ENCODE peak calls at places on chromosomes 7 and 10, in seven cellular contexts. U, S, X, L, G, Q and I are unnamed samples.

GRCh38 chr10:15137636-15138035 is 30.9 kb downstream of the NMT2 start:
- DNase-seq in L (no peak), S (peak; percentile 48), G (no peak), U (no peak), X (no peak), Q (no peak), I (no peak)

GRCh38 chr10:70500812-70501301 is 22.3 kb downstream of the PALD1 start:
- DNase-seq in X (no peak), S (no peak), Q (no peak), L (peak; percentile 64), U (no peak), G (no peak), I (no peak)

GRCh38 chr10:124419635-124420034 is 912 bp upstream of the OAT start:
- DNase-seq in S (no peak), L (no peak), U (no peak), Q (no peak), X (no peak), G (no peak), I (no peak)

GRCh38 chr10:17787087-17787942 is 21.8 kb upstream of the MRC1 start:
- DNase-seq in X (no peak), U (no peak), L (no peak), G (no peak), Q (no peak), S (peak; percentile 97), I (no peak)

GRCh38 chr10:6786579-6787031 is 206.5 kb upstream of the PRKCQ start:
- DNase-seq in U (no peak), G (no peak), S (peak; percentile 75), L (no peak), X (no peak), Q (no peak), I (no peak)

GRCh38 chr10:12351447-12351846 is 2.1 kb downstream of the CAMK1D start:
- DNase-seq in Q (no peak), S (no peak), X (no peak), G (peak; percentile 64), L (no peak), U (no peak), I (no peak)

GRCh38 chr7:122166708-122167107 is 22.7 kb upstream of the AASS start:
- DNase-seq in U (no peak), S (peak; percentile 75), G (no peak), L (no peak), Q (peak; percentile 11), X (no peak), I (no peak)

GRCh38 chr10:118173326-118173725 is 126.6 kb upstream of the RAB11FIP2 start:
- DNase-seq in U (no peak), G (no peak), X (no peak), L (no peak), S (no peak), Q (no peak), I (no peak)

GRCh38 chr7:366171-366916 is 76.4 kb downstream of the FOXL3 start:
- DNase-seq in X (no peak), L (peak; percentile 27), Q (no peak), S (no peak), G (no peak), U (no peak), I (no peak)

GRCh38 chr10:119700321-119700954 is 25.4 kb upstream of the INPP5F start:
- DNase-seq in L (no peak), G (no peak), U (no peak), S (no peak), X (no peak), Q (no peak), I (no peak)

GRCh38 chr7:2042650-2043049 is 190.1 kb downstream of the MAD1L1 start:
- DNase-seq in Q (no peak), L (peak; percentile 7), U (no peak), G (peak; percentile 46), X (no peak), S (no peak), I (peak; percentile 59)

GRCh38 chr10:127302343-127302742 is 106.0 kb upstream of the INSYN2A start:
- DNase-seq in G (no peak), S (no peak), L (no peak), X (no peak), U (no peak), Q (no peak), I (no peak)

GRCh38 chr10:97234403-97234802 is 48.6 kb upstream of the SLIT1 start:
- DNase-seq in G (no peak), X (peak; percentile 28), U (no peak), Q (peak; percentile 25), L (no peak), S (peak; percentile 45), I (no peak)

GRCh38 chr7:31934551-31934950 is 135.7 kb downstream of the PDE1C start:
- DNase-seq in Q (no peak), S (no peak), U (no peak), G (no peak), X (no peak), L (no peak), I (no peak)